ENCODE peak calls at places on chromosomes 5 and 9, in five cellular contexts. K, X, Q, D and I are unnamed samples.

GRCh38 chr9:108374606-108375005 is 481.2 kb downstream of the ACTL7B start:
- DNase-seq in X (peak), D (no peak), Q (no peak), K (no peak), I (no peak)

GRCh38 chr5:172451771-172452197 is 2.5 kb downstream of the SH3PXD2B start:
- DNase-seq in Q (no peak), D (peak), X (peak), K (no peak), I (no peak)

GRCh38 chr5:57482671-57483106 is at the start of gene ACTBL2:
- DNase-seq in D (peak), K (no peak), X (no peak), Q (no peak), I (no peak)

GRCh38 chr5:10124287-10124686 is 125.4 kb downstream of the ATPSCKMT start:
- DNase-seq in K (no peak), X (no peak), Q (no peak), D (no peak), I (no peak)

GRCh38 chr5:173327948-173328895 is at the start of gene STC2:
- DNase-seq in K (no peak), D (peak), X (peak), Q (no peak), I (peak)

GRCh38 chr5:131413605-131414559 is 150.0 kb downstream of the CDC42SE2 start:
- DNase-seq in X (no peak), K (no peak), Q (no peak), D (no peak), I (no peak)

GRCh38 chr5:69359699-69360098 is 9.6 kb downstream of the AK6 start:
- DNase-seq in D (no peak), K (no peak), X (no peak), Q (no peak), I (no peak)

GRCh38 chr5:72619251-72619650 is 112.0 kb upstream of the ZNF366 start:
- DNase-seq in D (no peak), Q (no peak), X (no peak), K (no peak), I (no peak)

GRCh38 chr9:98502976-98503325 is 205.8 kb downstream of the GABBR2 start:
- DNase-seq in X (no peak), Q (no peak), D (peak), K (no peak), I (peak)

GRCh38 chr5:34728236-34728635 is 72.1 kb downstream of the RAI14 start:
- DNase-seq in D (no peak), K (no peak), X (no peak), Q (no peak), I (no peak)

GRCh38 chr9:89754223-89754622 is 149.4 kb downstream of the GADD45G start:
- DNase-seq in X (no peak), K (no peak), D (no peak), Q (no peak), I (no peak)

GRCh38 chr5:135382131-135382530 is 16.9 kb downstream of the MACROH2A1 start:
- DNase-seq in D (no peak), K (no peak), Q (no peak), X (no peak), I (no peak)

GRCh38 chr5:115457985-115458384 is 86.6 kb downstream of the FEM1C start:
- DNase-seq in D (peak), Q (no peak), X (no peak), K (no peak), I (no peak)

GRCh38 chr5:68331202-68332108 is 115.9 kb downstream of the PIK3R1 start:
- DNase-seq in X (no peak), Q (no peak), D (no peak), K (no peak), I (no peak)

GRCh38 chr5:132271251-132272246 is 14.1 kb downstream of the PDLIM4 start:
- DNase-seq in D (no peak), K (no peak), X (no peak), Q (peak), I (no peak)

GRCh38 chr9:97510797-97511761 is 9.6 kb downstream of the TMOD1 start:
- DNase-seq in Q (no peak), K (no peak), D (no peak), X (peak), I (no peak)

GRCh38 chr5:172482156-172483020 is 28.1 kb upstream of the SH3PXD2B start:
- DNase-seq in D (no peak), K (no peak), Q (no peak), X (no peak), I (no peak)

GRCh38 chr9:114059047-114059803 is 18.9 kb downstream of the AMBP start:
- DNase-seq in D (no peak), Q (no peak), K (no peak), X (no peak), I (no peak)

GRCh38 chr9:16869140-16869903 is 1.1 kb downstream of the BNC2 start:
- DNase-seq in X (no peak), K (no peak), Q (no peak), D (peak), I (peak)

GRCh38 chr5:98734646-98735045 is 38.8 kb upstream of the RGMB start:
- DNase-seq in K (no peak), Q (no peak), D (no peak), X (no peak), I (no peak)

GRCh38 chr5:33487256-33487655 is 46.5 kb downstream of the TARS1 start:
- DNase-seq in Q (no peak), D (no peak), X (no peak), K (no peak), I (no peak)

GRCh38 chr5:167460449-167461020 is 830.9 kb upstream of the WWC1 start:
- DNase-seq in Q (no peak), K (no peak), X (no peak), D (no peak), I (no peak)

GRCh38 chr5:102554728-102555127 is 55.9 kb upstream of the SLCO6A1 start:
- DNase-seq in X (no peak), Q (no peak), D (no peak), K (no peak), I (no peak)

GRCh38 chr5:25567881-25568280 is 923.1 kb upstream of the CDH10 start:
- DNase-seq in D (no peak), K (no peak), Q (no peak), X (no peak), I (no peak)

GRCh38 chr9:79577969-79578723 is 6.4 kb downstream of the TLE4 start:
- DNase-seq in Q (no peak), X (no peak), D (no peak), K (no peak), I (no peak)

GRCh38 chr9:116280529-116280928 is 126.9 kb downstream of the PAPPA start:
- DNase-seq in K (no peak), D (no peak), Q (no peak), X (no peak), I (no peak)

GRCh38 chr9:87684627-87685204 is 41.2 kb upstream of the CTSL start:
- DNase-seq in K (no peak), X (no peak), D (peak), Q (no peak), I (peak)

GRCh38 chr9:5557606-5558587 is 47.6 kb downstream of the PDCD1LG2 start:
- DNase-seq in X (no peak), K (peak), D (no peak), Q (peak), I (no peak)

GRCh38 chr9:135365013-135365768 is 114.4 kb upstream of the PPP1R26 start:
- DNase-seq in Q (no peak), K (no peak), D (no peak), X (no peak), I (no peak)

GRCh38 chr5:66810747-66811355 is 214.7 kb downstream of the MAST4 start:
- DNase-seq in D (no peak), K (no peak), X (no peak), Q (no peak), I (no peak)

GRCh38 chr5:107592515-107592914 is 78.2 kb downstream of the EFNA5 start:
- DNase-seq in D (no peak), X (no peak), K (no peak), Q (no peak), I (no peak)

GRCh38 chr5:176806137-176806536 is 4.2 kb upstream of the UNC5A start:
- DNase-seq in K (no peak), X (no peak), D (no peak), Q (no peak), I (no peak)

GRCh38 chr5:153799466-153799865 is 239.2 kb downstream of the FAM114A2 start:
- DNase-seq in X (no peak), Q (no peak), K (no peak), D (no peak), I (no peak)

GRCh38 chr9:109028457-109028856 is 15.2 kb upstream of the CTNNAL1 start:
- DNase-seq in Q (no peak), K (no peak), X (no peak), D (no peak), I (no peak)

GRCh38 chr9:121692606-121693505 is 41.4 kb downstream of the DAB2IP start:
- DNase-seq in D (peak), X (peak), Q (no peak), K (no peak), I (no peak)

GRCh38 chr9:77384406-77384805 is 207.1 kb downstream of the VPS13A start:
- DNase-seq in D (no peak), K (no peak), Q (no peak), X (no peak), I (no peak)